ENCODE peak calls at places on chromosomes 12 and 14, in seven cellular contexts. One of them, this sample, is unnamed.

GRCh38 chr12:43309845-43310405 is 242.1 kb downstream of the ADAMTS20 start:
- DNase-seq in lower lobe of right lung: no peak
- DNase-seq in body of pancreas: no peak
- DNase-seq in transverse colon: no peak
- DNase-seq in upper lobe of right lung: no peak
- DNase-seq in right lobe of liver: no peak
- DNase-seq in right atrium auricular region: no peak
- DNase-seq in this sample: no peak

GRCh38 chr12:94686834-94687628 is 36.7 kb upstream of the TMCC3 start:
- DNase-seq in right atrium auricular region: no peak
- DNase-seq in lower lobe of right lung: no peak
- DNase-seq in transverse colon: no peak
- DNase-seq in right lobe of liver: no peak
- DNase-seq in body of pancreas: no peak
- DNase-seq in upper lobe of right lung: no peak
- DNase-seq in this sample: no peak

GRCh38 chr12:95342008-95342407 is 124.4 kb downstream of the VEZT start:
- DNase-seq in right atrium auricular region: no peak
- DNase-seq in upper lobe of right lung: no peak
- DNase-seq in lower lobe of right lung: no peak
- DNase-seq in body of pancreas: no peak
- DNase-seq in right lobe of liver: no peak
- DNase-seq in transverse colon: no peak
- DNase-seq in this sample: no peak

GRCh38 chr12:75944097-75944904 is 87.3 kb downstream of the PHLDA1 start:
- DNase-seq in right lobe of liver: no peak
- DNase-seq in right atrium auricular region: no peak
- DNase-seq in transverse colon: no peak
- DNase-seq in lower lobe of right lung: no peak
- DNase-seq in body of pancreas: no peak
- DNase-seq in upper lobe of right lung: no peak
- DNase-seq in this sample: peak; percentile 78

GRCh38 chr12:116818341-116818856 is 62.8 kb downstream of the HRK start:
- DNase-seq in right atrium auricular region: peak; percentile 73
- DNase-seq in upper lobe of right lung: no peak
- DNase-seq in transverse colon: peak; percentile 19
- DNase-seq in body of pancreas: peak; percentile 32
- DNase-seq in lower lobe of right lung: no peak
- DNase-seq in right lobe of liver: no peak
- DNase-seq in this sample: no peak

GRCh38 chr12:96908170-96908675 is 1.2 kb downstream of the NEDD1 start:
- DNase-seq in transverse colon: no peak
- DNase-seq in right lobe of liver: no peak
- DNase-seq in lower lobe of right lung: no peak
- DNase-seq in right atrium auricular region: no peak
- DNase-seq in upper lobe of right lung: no peak
- DNase-seq in body of pancreas: no peak
- DNase-seq in this sample: no peak

GRCh38 chr12:55694651-55695050 is 13.1 kb downstream of the ITGA7 start:
- DNase-seq in transverse colon: no peak
- DNase-seq in upper lobe of right lung: peak; percentile 48
- DNase-seq in lower lobe of right lung: no peak
- DNase-seq in body of pancreas: no peak
- DNase-seq in right lobe of liver: no peak
- DNase-seq in right atrium auricular region: no peak
- DNase-seq in this sample: no peak

GRCh38 chr14:100616854-100617714 is 29.9 kb upstream of the BEGAIN start:
- DNase-seq in lower lobe of right lung: no peak
- DNase-seq in body of pancreas: peak; percentile 11
- DNase-seq in upper lobe of right lung: peak; percentile 39
- DNase-seq in right lobe of liver: peak; percentile 35
- DNase-seq in right atrium auricular region: no peak
- DNase-seq in transverse colon: peak; percentile 6
- DNase-seq in this sample: no peak

GRCh38 chr12:116687888-116688287 is 50.0 kb downstream of the SPRING1 start:
- DNase-seq in body of pancreas: peak; percentile 35
- DNase-seq in right lobe of liver: no peak
- DNase-seq in transverse colon: peak; percentile 22
- DNase-seq in lower lobe of right lung: peak; percentile 62
- DNase-seq in right atrium auricular region: no peak
- DNase-seq in upper lobe of right lung: no peak
- DNase-seq in this sample: no peak

GRCh38 chr12:7959278-7960063 is 23.5 kb upstream of the SLC2A3 start:
- DNase-seq in transverse colon: peak; percentile 41
- DNase-seq in right lobe of liver: no peak
- DNase-seq in right atrium auricular region: no peak
- DNase-seq in upper lobe of right lung: no peak
- DNase-seq in body of pancreas: no peak
- DNase-seq in lower lobe of right lung: no peak
- DNase-seq in this sample: peak; percentile 41

GRCh38 chr12:92107621-92108131 is 38.0 kb downstream of the BTG1 start:
- DNase-seq in right atrium auricular region: no peak
- DNase-seq in upper lobe of right lung: no peak
- DNase-seq in transverse colon: no peak
- DNase-seq in body of pancreas: no peak
- DNase-seq in right lobe of liver: no peak
- DNase-seq in lower lobe of right lung: no peak
- DNase-seq in this sample: no peak

GRCh38 chr12:2691001-2691339 is 103.8 kb upstream of the FKBP4 start:
- DNase-seq in lower lobe of right lung: peak; percentile 49
- DNase-seq in transverse colon: peak; percentile 49
- DNase-seq in body of pancreas: no peak
- DNase-seq in right lobe of liver: no peak
- DNase-seq in right atrium auricular region: no peak
- DNase-seq in upper lobe of right lung: no peak
- DNase-seq in this sample: peak; percentile 26

GRCh38 chr12:29569392-29569791 is 71.9 kb upstream of the OVCH1 start:
- DNase-seq in right lobe of liver: no peak
- DNase-seq in transverse colon: no peak
- DNase-seq in right atrium auricular region: no peak
- DNase-seq in upper lobe of right lung: no peak
- DNase-seq in body of pancreas: no peak
- DNase-seq in lower lobe of right lung: no peak
- DNase-seq in this sample: no peak

GRCh38 chr12:96400631-96401060 is 407 bp upstream of the CDK17 start:
- DNase-seq in upper lobe of right lung: no peak
- DNase-seq in right lobe of liver: no peak
- DNase-seq in transverse colon: no peak
- DNase-seq in right atrium auricular region: no peak
- DNase-seq in body of pancreas: no peak
- DNase-seq in lower lobe of right lung: no peak
- DNase-seq in this sample: no peak

GRCh38 chr14:51548187-51548586 is 103.5 kb upstream of the FRMD6 start:
- DNase-seq in lower lobe of right lung: no peak
- DNase-seq in transverse colon: no peak
- DNase-seq in right atrium auricular region: no peak
- DNase-seq in right lobe of liver: no peak
- DNase-seq in body of pancreas: no peak
- DNase-seq in upper lobe of right lung: no peak
- DNase-seq in this sample: no peak

GRCh38 chr14:48023881-48024280 is 348.5 kb upstream of the MDGA2 start:
- DNase-seq in body of pancreas: no peak
- DNase-seq in right lobe of liver: no peak
- DNase-seq in lower lobe of right lung: no peak
- DNase-seq in transverse colon: no peak
- DNase-seq in upper lobe of right lung: no peak
- DNase-seq in right atrium auricular region: no peak
- DNase-seq in this sample: no peak

GRCh38 chr14:51219473-51220448 is 20.3 kb upstream of the TMX1 start:
- DNase-seq in right lobe of liver: no peak
- DNase-seq in body of pancreas: no peak
- DNase-seq in transverse colon: no peak
- DNase-seq in upper lobe of right lung: no peak
- DNase-seq in lower lobe of right lung: no peak
- DNase-seq in right atrium auricular region: no peak
- DNase-seq in this sample: no peak

GRCh38 chr12:121872546-121873223 is 14.0 kb upstream of the HPD start:
- DNase-seq in upper lobe of right lung: no peak
- DNase-seq in body of pancreas: no peak
- DNase-seq in transverse colon: peak; percentile 55
- DNase-seq in right lobe of liver: no peak
- DNase-seq in lower lobe of right lung: no peak
- DNase-seq in right atrium auricular region: peak; percentile 65
- DNase-seq in this sample: no peak

GRCh38 chr12:78185109-78185508 is 354.4 kb downstream of the NAV3 start:
- DNase-seq in right atrium auricular region: no peak
- DNase-seq in upper lobe of right lung: no peak
- DNase-seq in body of pancreas: no peak
- DNase-seq in transverse colon: no peak
- DNase-seq in lower lobe of right lung: no peak
- DNase-seq in right lobe of liver: no peak
- DNase-seq in this sample: no peak

DNA sequence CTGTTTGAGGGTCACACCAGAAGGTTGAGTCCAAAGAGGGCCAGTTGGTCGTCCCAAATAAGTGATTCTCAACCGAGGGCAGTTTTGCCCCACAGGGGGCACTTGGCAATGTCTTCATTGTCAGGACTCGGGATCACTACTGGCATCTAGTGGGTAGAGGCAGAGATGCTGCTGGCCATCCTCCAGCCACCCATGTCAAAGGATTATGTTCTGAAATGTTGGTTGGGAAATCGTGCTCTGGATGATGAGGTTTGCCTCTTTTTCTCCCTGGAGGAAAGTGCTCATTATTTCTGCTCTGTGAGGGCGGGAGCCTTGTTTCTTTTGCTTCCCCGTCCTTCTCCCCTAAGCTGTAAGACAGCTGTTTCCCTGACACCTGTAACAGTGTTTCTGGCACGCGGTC is 3.6 kb downstream of the ZNF839 start:
- DNase-seq in lower lobe of right lung: peak; percentile 71
- DNase-seq in right lobe of liver: peak; percentile 77
- DNase-seq in transverse colon: peak; percentile 56
- DNase-seq in upper lobe of right lung: peak; percentile 72
- DNase-seq in body of pancreas: peak; percentile 70
- DNase-seq in right atrium auricular region: peak; percentile 73
- DNase-seq in this sample: no peak
- TF ChIP-seq CTCF in lower lobe of right lung: peak; percentile 44
- TF ChIP-seq CTCF in right lobe of liver: peak; percentile 61
- TF ChIP-seq CTCF in transverse colon: peak; percentile 46
- TF ChIP-seq CTCF in upper lobe of right lung: peak; percentile 53
- TF ChIP-seq CTCF in body of pancreas: peak; percentile 61
- TF ChIP-seq CTCF in right atrium auricular region: peak; percentile 29
- TF ChIP-seq CTCF in this sample: peak; percentile 63

GRCh38 chr12:65171870-65172269 is 2.5 kb downstream of the LEMD3 start:
- DNase-seq in body of pancreas: no peak
- DNase-seq in right lobe of liver: no peak
- DNase-seq in right atrium auricular region: no peak
- DNase-seq in upper lobe of right lung: no peak
- DNase-seq in transverse colon: no peak
- DNase-seq in lower lobe of right lung: no peak
- DNase-seq in this sample: no peak

GRCh38 chr12:65169311-65170244 is at the start of gene LEMD3:
- DNase-seq in right atrium auricular region: peak; percentile 94
- DNase-seq in upper lobe of right lung: peak; percentile 98
- DNase-seq in right lobe of liver: peak; percentile 98
- DNase-seq in lower lobe of right lung: peak; percentile 98
- DNase-seq in transverse colon: peak; percentile 97
- DNase-seq in body of pancreas: peak; percentile 96
- DNase-seq in this sample: peak; percentile 94

GRCh38 chr12:65171073-65171472 is 1.7 kb downstream of the LEMD3 start:
- DNase-seq in lower lobe of right lung: no peak
- DNase-seq in transverse colon: no peak
- DNase-seq in right lobe of liver: no peak
- DNase-seq in upper lobe of right lung: no peak
- DNase-seq in right atrium auricular region: no peak
- DNase-seq in body of pancreas: no peak
- DNase-seq in this sample: no peak

GRCh38 chr12:65170245-65170881 is 980 bp downstream of the LEMD3 start:
- DNase-seq in right atrium auricular region: peak; percentile 66
- DNase-seq in right lobe of liver: peak; percentile 80
- DNase-seq in body of pancreas: peak; percentile 54
- DNase-seq in transverse colon: peak; percentile 88
- DNase-seq in upper lobe of right lung: peak; percentile 88
- DNase-seq in lower lobe of right lung: peak; percentile 80
- DNase-seq in this sample: peak; percentile 68

DNA sequence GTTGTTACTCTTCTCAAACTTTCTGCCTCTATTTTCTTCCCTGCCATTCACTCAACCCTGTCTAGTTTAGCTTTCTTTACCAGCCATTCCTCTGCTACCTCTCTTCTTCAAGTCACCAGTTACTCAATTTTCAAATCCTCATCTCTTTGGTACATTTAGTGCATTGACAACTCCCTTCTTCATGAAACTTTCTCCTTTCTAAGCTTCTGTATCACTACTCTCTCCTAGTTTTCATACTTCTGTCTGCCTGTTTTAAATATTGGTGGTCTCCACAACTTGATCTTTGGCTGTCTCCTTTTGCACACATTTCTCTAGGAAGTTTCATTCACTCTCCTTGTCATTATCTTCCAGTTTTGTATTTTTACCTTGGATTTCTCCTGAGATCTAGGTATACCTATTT is 6.0 kb downstream of the LEMD3 start:
- DNase-seq in body of pancreas: no peak
- DNase-seq in transverse colon: no peak
- DNase-seq in upper lobe of right lung: no peak
- DNase-seq in right atrium auricular region: no peak
- DNase-seq in lower lobe of right lung: no peak
- DNase-seq in right lobe of liver: no peak
- DNase-seq in this sample: no peak
- H3K36me3 ChIP-seq in body of pancreas: no peaks in the 10 kb centered on the region
- H3K36me3 ChIP-seq in transverse colon: no peaks in the 10 kb centered on the region
- H3K36me3 ChIP-seq in upper lobe of right lung: no peaks in the 10 kb centered on the region
- H3K36me3 ChIP-seq in right atrium auricular region: no peaks in the 10 kb centered on the region
- H3K36me3 ChIP-seq in lower lobe of right lung: peaks cover 10% of the 10 kb centered on the region
- H3K36me3 ChIP-seq in right lobe of liver: no peaks in the 10 kb centered on the region
- H3K36me3 ChIP-seq in this sample: peaks cover 2% of the 10 kb centered on the region

GRCh38 chr14:93084866-93085857 is 30.6 kb downstream of the ITPK1 start:
- DNase-seq in body of pancreas: no peak
- DNase-seq in right lobe of liver: no peak
- DNase-seq in lower lobe of right lung: no peak
- DNase-seq in right atrium auricular region: no peak
- DNase-seq in upper lobe of right lung: no peak
- DNase-seq in transverse colon: no peak
- DNase-seq in this sample: no peak

GRCh38 chr14:93084402-93084801 is 31.3 kb downstream of the ITPK1 start:
- DNase-seq in right atrium auricular region: no peak
- DNase-seq in upper lobe of right lung: no peak
- DNase-seq in body of pancreas: no peak
- DNase-seq in right lobe of liver: no peak
- DNase-seq in transverse colon: no peak
- DNase-seq in lower lobe of right lung: no peak
- DNase-seq in this sample: no peak

GRCh38 chr14:93081875-93082570 is 33.7 kb downstream of the ITPK1 start:
- DNase-seq in lower lobe of right lung: no peak
- DNase-seq in body of pancreas: no peak
- DNase-seq in upper lobe of right lung: no peak
- DNase-seq in right lobe of liver: no peak
- DNase-seq in right atrium auricular region: no peak
- DNase-seq in transverse colon: no peak
- DNase-seq in this sample: no peak

GRCh38 chr14:93082576-93083001 is 33.1 kb downstream of the ITPK1 start:
- DNase-seq in body of pancreas: no peak
- DNase-seq in right lobe of liver: peak; percentile 65
- DNase-seq in right atrium auricular region: no peak
- DNase-seq in upper lobe of right lung: no peak
- DNase-seq in transverse colon: no peak
- DNase-seq in lower lobe of right lung: no peak
- DNase-seq in this sample: no peak

GRCh38 chr14:93083898-93084297 is 31.8 kb downstream of the ITPK1 start:
- DNase-seq in transverse colon: no peak
- DNase-seq in right lobe of liver: no peak
- DNase-seq in right atrium auricular region: no peak
- DNase-seq in upper lobe of right lung: no peak
- DNase-seq in lower lobe of right lung: no peak
- DNase-seq in body of pancreas: no peak
- DNase-seq in this sample: no peak
- TF ChIP-seq CTCF in transverse colon: no peak
- TF ChIP-seq CTCF in right lobe of liver: no peak
- TF ChIP-seq CTCF in right atrium auricular region: no peak
- TF ChIP-seq CTCF in upper lobe of right lung: no peak
- TF ChIP-seq CTCF in lower lobe of right lung: no peak
- TF ChIP-seq CTCF in body of pancreas: no peak
- TF ChIP-seq CTCF in this sample: no peak

GRCh38 chr14:90298230-90298629 is 33.5 kb downstream of the NRDE2 start:
- DNase-seq in right atrium auricular region: no peak
- DNase-seq in body of pancreas: no peak
- DNase-seq in lower lobe of right lung: no peak
- DNase-seq in right lobe of liver: no peak
- DNase-seq in upper lobe of right lung: no peak
- DNase-seq in transverse colon: no peak
- DNase-seq in this sample: no peak
- H3K36me3 ChIP-seq in right atrium auricular region: peaks cover 14% of the 10 kb centered on the region
- H3K36me3 ChIP-seq in body of pancreas: no peaks in the 10 kb centered on the region
- H3K36me3 ChIP-seq in lower lobe of right lung: peaks cover 64% of the 10 kb centered on the region
- H3K36me3 ChIP-seq in right lobe of liver: peaks cover 20% of the 10 kb centered on the region
- H3K36me3 ChIP-seq in upper lobe of right lung: peaks cover 39% of the 10 kb centered on the region
- H3K36me3 ChIP-seq in transverse colon: peaks cover 10% of the 10 kb centered on the region
- H3K36me3 ChIP-seq in this sample: peaks cover 6% of the 10 kb centered on the region